ENCODE peak calls at places on chromosome 19, in four cellular contexts. N is breast epithelium, A is stomach, D is ascending aorta. V is an unnamed sample.

GRCh38 chr19:40392123-40392522 is 2.1 kb upstream of the HIPK4 start:
- DNase-seq in N (no peak), A (no peak), D (no peak), V (no peak)

GRCh38 chr19:12623361-12624031 is 12.8 kb downstream of the ZNF791 start:
- DNase-seq in N (no peak), A (no peak), D (no peak), V (no peak)

GRCh38 chr19:10500247-10500592 is 2.9 kb downstream of the KEAP1 start:
- DNase-seq in N (no peak), A (no peak), D (no peak), V (no peak)

GRCh38 chr19:6753178-6754031 is 13.8 kb downstream of the SH2D3A start:
- DNase-seq in N (no peak), A (peak; percentile 87), D (no peak), V (peak; percentile 94)

GRCh38 chr19:991932-992669 is 8.0 kb downstream of the WDR18 start:
- DNase-seq in N (no peak), A (no peak), D (no peak), V (no peak)

GRCh38 chr19:55112246-55112780 is 5.1 kb downstream of the PPP1R12C start:
- DNase-seq in N (no peak), A (no peak), D (no peak), V (no peak)

GRCh38 chr19:13356686-13357280 is 149.5 kb downstream of the CACNA1A start:
- DNase-seq in N (no peak), A (no peak), D (no peak), V (no peak)

GRCh38 chr19:49851456-49852259 is 699 bp downstream of the PTOV1 start:
- DNase-seq in N (no peak), A (no peak), D (no peak), V (peak; percentile 55)

DNA sequence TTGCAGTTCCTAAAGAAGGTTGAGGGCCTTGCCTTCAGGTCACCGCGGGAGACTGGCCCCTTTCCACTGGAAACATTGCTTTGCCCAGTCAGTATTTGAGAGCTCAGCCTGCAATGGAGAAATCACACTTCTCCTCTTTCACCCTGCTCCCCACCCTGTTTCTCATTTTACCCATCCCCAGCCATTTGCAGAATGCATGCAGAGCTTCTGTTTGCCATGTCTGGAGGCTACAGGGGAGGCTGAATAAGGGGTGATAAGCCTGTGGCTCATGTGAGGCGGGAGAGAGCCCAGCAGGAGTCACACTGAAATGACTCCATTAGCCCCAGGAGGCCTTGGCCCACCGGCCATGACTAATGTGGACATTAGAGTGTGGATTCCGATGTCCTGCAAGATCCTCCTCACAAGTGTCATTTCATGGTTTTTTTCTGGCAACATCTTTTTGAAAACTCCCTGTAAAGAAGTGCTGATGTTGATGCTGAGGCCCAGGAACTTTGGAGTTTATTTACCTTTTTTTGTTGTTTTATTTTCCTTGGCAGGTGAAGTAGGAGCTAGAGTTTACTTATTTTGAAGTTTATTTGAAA is 6.3 kb downstream of the SPINT2 start:
- DNase-seq in N (no peak), A (no peak), D (no peak), V (no peak)
- H3K27me3 ChIP-seq in N (no peaks in the 10 kb centered on the region), A (no peaks in the 10 kb centered on the region), D (no peaks in the 10 kb centered on the region), V (no peaks in the 10 kb centered on the region)

DNA sequence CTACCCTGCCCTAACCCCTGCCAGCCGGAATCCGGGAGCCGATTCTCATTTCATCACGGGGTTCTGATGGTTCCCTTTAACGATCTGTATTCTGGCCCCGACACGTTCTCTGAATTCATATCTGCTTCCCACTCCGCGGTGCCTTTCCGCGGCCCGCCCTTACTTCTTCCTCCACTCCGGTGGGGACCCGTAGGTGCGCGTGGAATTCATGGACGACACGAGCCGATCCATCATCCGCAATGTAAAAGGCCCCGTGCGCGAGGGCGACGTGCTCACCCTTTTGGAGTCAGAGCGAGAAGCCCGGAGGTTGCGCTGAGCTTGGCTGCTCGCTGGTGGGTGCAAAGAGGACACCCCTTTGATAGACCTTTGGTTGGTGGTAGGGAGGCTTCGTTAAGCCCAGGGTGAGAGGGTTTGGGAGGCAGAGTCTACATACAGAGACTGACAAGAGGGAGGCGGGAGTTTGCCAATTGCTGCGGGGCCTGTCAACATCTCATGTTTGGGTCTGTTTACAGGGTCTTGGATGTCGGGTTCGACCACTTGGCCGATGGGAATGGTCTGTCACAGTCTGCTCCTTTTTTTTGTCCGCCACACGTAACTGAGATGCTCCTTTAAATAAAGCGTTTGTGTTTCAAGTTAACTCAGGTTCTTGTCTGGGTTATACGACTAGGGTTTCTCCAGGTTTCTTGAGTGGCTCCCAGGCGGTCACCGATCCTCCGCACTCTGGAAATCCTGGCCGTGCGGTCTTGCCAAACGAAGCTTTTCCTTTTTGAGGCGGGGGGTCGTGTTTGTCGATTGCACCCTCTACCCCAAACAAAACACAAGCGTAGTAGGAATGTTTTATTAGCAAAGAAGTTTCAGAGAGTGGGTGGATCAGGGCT is 703 bp downstream of the RPS28 start:
- DNase-seq in N (no peak), A (no peak), D (no peak), V (no peak)
- H3K27ac ChIP-seq in N (peak overlapping the region; percentile 95), A (peak overlapping the region; percentile 93), D (peak overlapping the region; percentile 80), V (peak overlapping the region; percentile 87)

GRCh38 chr19:38674388-38675133 is 27.1 kb downstream of the ACTN4 start:
- DNase-seq in N (no peak), A (no peak), D (no peak), V (no peak)

GRCh38 chr19:38670921-38671398 is 23.5 kb downstream of the ACTN4 start:
- DNase-seq in N (no peak), A (no peak), D (no peak), V (no peak)

GRCh38 chr19:38669532-38669931 is 22.1 kb downstream of the ACTN4 start:
- DNase-seq in N (no peak), A (no peak), D (no peak), V (no peak)

GRCh38 chr19:38673030-38673429 is 25.6 kb downstream of the ACTN4 start:
- DNase-seq in N (no peak), A (no peak), D (no peak), V (no peak)

DNA sequence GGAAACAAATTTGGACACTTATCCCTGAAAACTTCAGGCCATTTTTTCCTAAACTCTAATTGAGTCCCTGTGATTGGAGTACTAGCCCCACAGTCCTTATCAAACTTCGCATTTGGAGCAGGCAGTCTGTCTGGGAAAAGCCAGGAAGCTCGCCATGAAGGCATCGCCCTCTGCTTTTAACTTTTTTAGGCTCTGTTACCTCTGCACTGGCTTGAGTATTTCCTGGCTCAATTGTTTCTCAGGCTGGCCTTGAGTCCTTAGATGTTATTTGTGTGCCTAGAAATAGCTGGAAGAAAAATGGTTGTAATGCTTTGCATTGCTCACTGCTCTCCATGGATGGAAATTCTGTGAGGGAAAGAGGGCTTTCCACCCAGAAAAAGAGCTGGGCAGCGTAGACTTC is 24.2 kb downstream of the ACTN4 start:
- DNase-seq in N (no peak), A (no peak), D (no peak), V (no peak)
- H3K4me1 ChIP-seq in N (peaks cover 37% of the 10 kb centered on the region), A (peaks cover 95% of the 10 kb centered on the region), D (peaks cover 31% of the 10 kb centered on the region), V (peaks cover 46% of the 10 kb centered on the region)

DNA sequence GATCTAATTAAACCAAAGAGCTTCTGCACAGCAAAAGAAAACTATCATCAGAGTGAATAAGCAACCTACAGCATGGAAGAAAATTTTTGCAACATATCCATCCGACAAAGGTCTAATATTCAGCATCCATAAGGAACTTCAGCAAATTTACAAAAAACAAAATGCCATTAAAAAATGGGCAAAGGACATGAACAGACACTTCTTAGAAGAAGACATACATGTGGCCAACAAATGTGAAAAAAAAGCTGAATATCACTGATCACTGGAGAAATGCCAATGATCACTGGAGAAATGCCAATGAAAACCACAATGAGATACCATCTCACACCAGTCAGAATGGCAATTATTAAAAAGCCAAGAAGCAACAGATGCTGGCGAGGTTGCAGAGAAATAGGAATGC is 32.5 kb downstream of the ZNF582 start:
- DNase-seq in N (no peak), A (no peak), D (no peak), V (no peak)
- H3K27me3 ChIP-seq in N (no peaks in the 10 kb centered on the region), A (no peaks in the 10 kb centered on the region), D (no peaks in the 10 kb centered on the region), V (no peaks in the 10 kb centered on the region)

GRCh38 chr19:38721977-38722773 is 22.1 kb downstream of the CAPN12 start:
- DNase-seq in N (no peak), A (peak; percentile 60), D (no peak), V (no peak)

GRCh38 chr19:38725469-38726283 is 18.6 kb downstream of the CAPN12 start:
- DNase-seq in N (no peak), A (no peak), D (no peak), V (no peak)

GRCh38 chr19:38724380-38724854 is 19.9 kb downstream of the CAPN12 start:
- DNase-seq in N (no peak), A (no peak), D (no peak), V (no peak)

GRCh38 chr19:38722947-38723605 is 21.2 kb downstream of the CAPN12 start:
- DNase-seq in N (no peak), A (no peak), D (no peak), V (no peak)

GRCh38 chr19:38723606-38724379 is 20.5 kb downstream of the CAPN12 start:
- DNase-seq in N (no peak), A (no peak), D (no peak), V (no peak)
- H3K27ac ChIP-seq in N (peak overlapping the region; percentile 82), A (peak overlapping the region; percentile 73), D (peak overlapping the region; percentile 85), V (no peak overlapping the region)